ENCODE peak calls at places on chromosomes 12 and 14, in four cellular contexts. C is IMR-90, L is K562, H is endothelial cell of umbilical vein. Y is an unnamed sample.

GRCh38 chr12:89861086-89861485 is 152.4 kb upstream of the ATP2B1 start:
- DNase-seq in C (peak; percentile 26), H (no peak), L (no peak), Y (no peak)

GRCh38 chr14:102171173-102172020 is 31.7 kb downstream of the WDR20 start:
- DNase-seq in H (no peak), L (no peak), C (peak; percentile 25), Y (no peak)

GRCh38 chr12:124616394-124617343 is 49.3 kb upstream of the NCOR2 start:
- DNase-seq in H (no peak), L (no peak), C (no peak), Y (no peak)

GRCh38 chr12:47717443-47718193 is 7.7 kb downstream of the ENDOU start:
- DNase-seq in C (peak; percentile 85), L (peak; percentile 79), H (peak; percentile 83), Y (no peak)

GRCh38 chr14:97655169-97655948 is 858.2 kb downstream of the VRK1 start:
- DNase-seq in C (no peak), H (no peak), L (no peak), Y (no peak)

GRCh38 chr12:54689984-54690383 is 41.8 kb upstream of the DCD start:
- DNase-seq in L (no peak), H (no peak), C (no peak), Y (no peak)

GRCh38 chr14:52067873-52068740 is 752 bp downstream of the NID2 start:
- DNase-seq in H (peak; percentile 41), L (no peak), C (peak; percentile 51), Y (no peak)

GRCh38 chr12:47591387-47591786 is 114.4 kb downstream of the RPAP3 start:
- DNase-seq in H (no peak), L (no peak), C (no peak), Y (no peak)

GRCh38 chr14:105380656-105381210 is 17.6 kb upstream of the TEX22 start:
- DNase-seq in H (no peak), L (no peak), C (no peak), Y (no peak)

GRCh38 chr12:65529771-65530435 is 251.4 kb downstream of the MSRB3 start:
- DNase-seq in C (no peak), L (no peak), H (no peak), Y (no peak)

GRCh38 chr14:68199465-68200145 is 380.0 kb downstream of the RAD51B start:
- DNase-seq in L (no peak), H (peak; percentile 97), C (no peak), Y (no peak)

GRCh38 chr12:50569876-50570275 is 65.1 kb downstream of the DIP2B start:
- DNase-seq in C (peak; percentile 33), H (no peak), L (no peak), Y (no peak)

GRCh38 chr12:48882325-48882687 is 16.6 kb upstream of the RND1 start:
- DNase-seq in H (peak; percentile 96), L (no peak), C (peak; percentile 66), Y (no peak)

GRCh38 chr14:68682166-68683103 is 110.4 kb downstream of the ZFP36L1 start:
- DNase-seq in C (peak; percentile 95), H (peak; percentile 92), L (no peak), Y (peak; percentile 48)

GRCh38 chr12:87845995-87846483 is 183.2 kb downstream of the C12orf50 start:
- DNase-seq in L (no peak), H (no peak), C (no peak), Y (no peak)

GRCh38 chr12:579450-580110 is 83.7 kb downstream of the NINJ2 start:
- DNase-seq in L (no peak), C (no peak), H (no peak), Y (no peak)

GRCh38 chr12:110741795-110742717 is 635 bp downstream of the PPP1CC start:
- DNase-seq in H (no peak), C (peak; percentile 42), L (no peak), Y (no peak)

GRCh38 chr12:34393821-34394150 is 371.5 kb downstream of the ALG10 start:
- DNase-seq in L (no peak), H (no peak), C (no peak), Y (no peak)

GRCh38 chr12:48031135-48031960 is 27.1 kb upstream of the COL2A1 start:
- DNase-seq in L (no peak), H (no peak), C (no peak), Y (no peak)

GRCh38 chr12:56129210-56129691 is 1.2 kb downstream of the ESYT1 start:
- DNase-seq in H (peak; percentile 51), C (peak; percentile 36), L (peak; percentile 78), Y (no peak)

GRCh38 chr12:109583733-109584132 is 10.1 kb downstream of the MVK start:
- DNase-seq in C (peak; percentile 6), H (no peak), L (no peak), Y (no peak)

GRCh38 chr12:8992086-8992409 is 2.7 kb downstream of the KLRG1 start:
- DNase-seq in L (no peak), H (no peak), C (no peak), Y (no peak)

GRCh38 chr12:9792961-9793617 is 32.4 kb upstream of the CD69 start:
- DNase-seq in L (no peak), C (peak; percentile 70), H (peak; percentile 65), Y (no peak)

GRCh38 chr14:49972840-49973239 is 80.0 kb downstream of the ARF6 start:
- DNase-seq in L (no peak), H (peak; percentile 79), C (peak; percentile 92), Y (no peak)

GRCh38 chr14:92924247-92924646 is 1.3 kb downstream of the CHGA start:
- DNase-seq in L (no peak), C (no peak), H (no peak), Y (no peak)

GRCh38 chr12:29072631-29073030 is 76.4 kb upstream of the FAR2 start:
- DNase-seq in C (peak; percentile 4), H (no peak), L (no peak), Y (no peak)

GRCh38 chr12:29070309-29070708 is 78.8 kb upstream of the FAR2 start:
- DNase-seq in L (no peak), C (no peak), H (no peak), Y (no peak)

DNA sequence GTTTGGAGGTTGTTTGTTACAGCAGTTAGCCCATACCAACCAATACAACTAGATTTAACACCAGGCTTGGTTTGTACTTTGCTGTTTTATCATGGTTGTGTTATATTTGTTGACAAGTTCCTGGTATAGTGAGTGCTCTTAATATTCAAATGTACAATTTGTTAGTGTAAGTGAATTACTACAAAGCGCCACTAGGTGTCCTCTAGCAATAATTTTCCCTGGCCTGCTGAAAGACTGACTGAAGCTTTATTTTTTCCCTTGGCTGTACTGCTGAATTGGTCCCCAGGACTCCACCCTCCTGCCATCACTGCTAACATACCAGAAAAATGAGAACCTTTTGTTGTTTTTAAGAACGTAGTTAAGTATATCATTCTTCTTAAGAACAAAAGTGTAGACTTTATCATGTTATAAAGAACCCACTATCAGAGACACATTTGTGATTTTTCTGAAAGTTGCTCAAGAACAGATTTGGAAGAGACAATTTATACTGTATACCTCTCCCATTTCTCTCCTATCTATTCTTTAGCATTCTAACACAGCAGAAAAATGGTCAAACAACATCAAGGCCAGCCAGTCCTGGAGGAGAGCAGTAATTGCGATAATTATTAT is 75.3 kb upstream of the FAR2 start:
- DNase-seq in H (peak; percentile 67), C (peak; percentile 49), L (peak; percentile 40), Y (no peak)
- TF ChIP-seq CTCF in H (peak; percentile 55), C (peak; percentile 58), L (peak; percentile 56), Y (peak; percentile 68)

DNA sequence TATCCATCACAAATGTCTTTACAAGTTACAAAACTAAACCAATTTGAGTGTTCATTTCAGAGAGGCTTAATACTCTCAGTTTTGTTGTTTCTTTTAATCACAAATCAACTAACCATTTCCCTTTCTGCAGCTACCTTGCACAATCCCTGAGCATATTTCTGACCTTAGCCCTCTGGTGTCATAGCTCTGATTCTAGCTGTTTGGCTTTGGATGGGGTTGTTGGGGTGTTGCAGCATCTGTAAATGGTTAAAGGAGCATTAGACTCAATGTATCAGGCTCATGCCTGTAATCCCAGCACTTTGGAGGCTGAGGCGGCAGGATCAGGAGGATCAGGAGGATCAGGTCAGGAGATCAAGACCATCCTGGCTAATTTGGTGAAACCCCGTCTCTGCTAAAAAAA is 461.4 kb downstream of the NRXN3 start:
- DNase-seq in H (no peak), C (no peak), L (no peak), Y (no peak)
- TF ChIP-seq FOS in H (no peak), C (no peak), L (no peak), Y (no peak)

GRCh38 chr12:98727196-98727595 is 82.1 kb downstream of the APAF1 start:
- DNase-seq in C (no peak), L (no peak), H (no peak), Y (no peak)

GRCh38 chr12:98721204-98721702 is 76.2 kb downstream of the APAF1 start:
- DNase-seq in H (no peak), L (no peak), C (no peak), Y (no peak)

GRCh38 chr12:98724384-98725155 is 79.5 kb downstream of the APAF1 start:
- DNase-seq in H (no peak), C (peak; percentile 37), L (no peak), Y (no peak)

GRCh38 chr12:98719515-98720504 is 74.7 kb downstream of the APAF1 start:
- DNase-seq in H (no peak), C (no peak), L (no peak), Y (no peak)

DNA sequence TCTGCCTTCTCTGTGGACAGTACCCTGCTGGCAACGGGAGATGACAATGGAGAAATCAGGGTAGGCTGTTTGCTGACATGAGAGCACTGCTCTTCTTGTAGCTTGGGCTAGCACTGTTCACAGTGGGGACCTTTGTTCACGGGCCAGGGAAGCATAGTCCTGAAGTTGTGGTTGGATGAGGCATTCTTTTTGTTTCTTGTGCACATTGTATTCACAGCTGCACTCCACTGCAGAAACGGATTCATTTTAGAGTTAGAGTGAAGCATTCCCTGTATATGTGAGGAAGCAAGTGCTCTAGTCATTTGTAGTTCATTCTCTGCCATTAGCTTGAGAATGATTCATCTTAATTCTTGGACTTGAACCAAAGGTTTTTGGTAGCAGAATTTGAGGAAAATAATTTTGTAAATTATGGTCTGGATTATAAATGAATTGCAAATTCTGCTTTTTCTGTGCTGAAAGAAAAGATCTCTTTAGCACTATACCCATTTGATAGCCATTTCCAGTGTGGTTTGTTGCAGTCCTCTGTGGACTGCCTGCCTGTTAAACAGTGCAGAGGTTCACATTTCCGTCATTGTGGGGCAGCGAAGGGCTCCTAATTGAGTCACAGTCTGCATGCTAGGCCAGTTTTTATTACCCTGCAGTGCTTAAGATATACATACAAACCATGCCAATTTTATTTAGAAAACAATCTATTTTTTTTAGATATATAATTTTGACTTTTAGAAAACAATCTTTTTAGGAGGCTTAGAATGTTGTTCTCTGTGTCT is 80.6 kb downstream of the APAF1 start:
- DNase-seq in H (peak; percentile 51), C (peak; percentile 80), L (no peak), Y (no peak)
- TF ChIP-seq CTCF in H (peak; percentile 34), C (peak; percentile 68), L (peak; percentile 46), Y (peak; percentile 46)

GRCh38 chr12:70854138-70854537 is 66.4 kb downstream of the PTPRR start:
- DNase-seq in C (no peak), L (no peak), H (no peak), Y (no peak)

GRCh38 chr12:70849265-70849960 is 71.1 kb downstream of the PTPRR start:
- DNase-seq in C (peak; percentile 0), H (peak; percentile 39), L (no peak), Y (no peak)

GRCh38 chr12:70854871-70855578 is 65.5 kb downstream of the PTPRR start:
- DNase-seq in H (no peak), L (no peak), C (no peak), Y (no peak)

GRCh38 chr12:70852416-70853150 is 68.0 kb downstream of the PTPRR start:
- DNase-seq in C (no peak), H (no peak), L (no peak), Y (no peak)

DNA sequence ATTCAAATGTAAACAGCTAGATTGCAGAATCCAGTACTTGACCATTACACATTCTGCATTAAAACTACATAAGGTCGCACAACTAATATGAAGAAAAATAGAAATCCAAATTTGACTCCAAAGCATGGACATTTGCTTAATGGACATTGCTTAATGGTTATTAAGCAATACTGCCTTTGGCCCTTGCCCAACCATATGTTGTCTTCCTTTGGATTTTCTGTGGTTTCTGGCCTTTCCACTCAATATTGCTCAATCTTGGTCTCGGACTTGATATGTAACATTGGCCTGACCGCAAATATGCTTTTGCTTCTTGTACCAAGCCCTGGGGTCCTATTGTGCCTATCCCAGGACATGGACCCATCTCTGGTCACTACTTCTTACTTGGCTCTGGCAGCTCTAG is 67.2 kb downstream of the PTPRR start:
- DNase-seq in C (peak; percentile 1), L (no peak), H (no peak), Y (no peak)
- TF ChIP-seq FOS in C (no peak), L (no peak), H (no peak), Y (no peak)

Y was measured in GM12878.